ENCODE peak calls at places on chromosomes 12 and 14, in six cellular contexts. P is keratinocyte; L is mammary epithelial cell; T is foreskin keratinocyte; F is effector memory CD4-positive, alpha-beta T cell; Y is heart left ventricle. R is an unnamed sample.

GRCh38 chr14:100882991-100883788 is 20.3 kb downstream of the RTL1 start:
- DNase-seq in L (no peak), F (no peak), T (no peak), Y (peak; percentile 59), P (no peak), R (no peak)

GRCh38 chr12:51914034-51914923 is 7.0 kb downstream of the ACVRL1 start:
- DNase-seq in F (no peak), P (no peak), T (no peak), Y (no peak), L (no peak), R (no peak)

GRCh38 chr12:48980953-48981756 is 3.0 kb downstream of the WNT1 start:
- DNase-seq in T (no peak), F (peak; percentile 47), Y (no peak), L (no peak), P (no peak), R (no peak)

GRCh38 chr14:88559852-88560251 is 3.0 kb upstream of the ZC3H14 start:
- DNase-seq in T (no peak), F (no peak), Y (no peak), P (no peak), L (no peak), R (no peak)

GRCh38 chr12:90938451-90938850 is 16.5 kb downstream of the CCER1 start:
- DNase-seq in F (no peak), L (peak; percentile 34), Y (no peak), T (peak; percentile 59), P (no peak), R (peak; percentile 27)

GRCh38 chr14:90624732-90625444 is 191.3 kb downstream of the TTC7B start:
- DNase-seq in L (no peak), P (no peak), Y (no peak), T (peak; percentile 23), F (no peak), R (no peak)

GRCh38 chr14:91744068-91744480 is 12.2 kb upstream of the CATSPERB start:
- DNase-seq in P (no peak), T (peak; percentile 8), Y (no peak), L (no peak), F (no peak), R (peak; percentile 78)

GRCh38 chr12:130966443-130967030 is 12.8 kb downstream of the ADGRD1 start:
- DNase-seq in Y (no peak), F (no peak), T (no peak), L (no peak), P (no peak), R (no peak)

GRCh38 chr12:13254311-13254710 is 57.8 kb downstream of the EMP1 start:
- DNase-seq in P (no peak), T (no peak), Y (no peak), L (no peak), F (no peak), R (no peak)
- H3K27ac ChIP-seq in P (no peak overlapping the region), T (no peak overlapping the region), Y (no peak overlapping the region), L (no peak overlapping the region), F (no peak overlapping the region), R (no peak overlapping the region)

GRCh38 chr12:75786071-75786470 is 245.5 kb downstream of the PHLDA1 start:
- DNase-seq in T (no peak), F (no peak), Y (no peak), L (no peak), P (no peak), R (no peak)
- H3K27ac ChIP-seq in T (no peak overlapping the region), F (no peak overlapping the region), Y (no peak overlapping the region), L (no peak overlapping the region), P (no peak overlapping the region), R (peak overlapping the region; percentile 97)

GRCh38 chr12:53617700-53618099 is 8.5 kb downstream of the ATF7 start:
- DNase-seq in F (no peak), P (no peak), T (no peak), Y (no peak), L (no peak), R (no peak)
- H3K27ac ChIP-seq in F (no peak overlapping the region), P (no peak overlapping the region), T (peak overlapping the region; percentile 35), Y (peak overlapping the region; percentile 57), L (no peak overlapping the region), R (no peak overlapping the region)

DNA sequence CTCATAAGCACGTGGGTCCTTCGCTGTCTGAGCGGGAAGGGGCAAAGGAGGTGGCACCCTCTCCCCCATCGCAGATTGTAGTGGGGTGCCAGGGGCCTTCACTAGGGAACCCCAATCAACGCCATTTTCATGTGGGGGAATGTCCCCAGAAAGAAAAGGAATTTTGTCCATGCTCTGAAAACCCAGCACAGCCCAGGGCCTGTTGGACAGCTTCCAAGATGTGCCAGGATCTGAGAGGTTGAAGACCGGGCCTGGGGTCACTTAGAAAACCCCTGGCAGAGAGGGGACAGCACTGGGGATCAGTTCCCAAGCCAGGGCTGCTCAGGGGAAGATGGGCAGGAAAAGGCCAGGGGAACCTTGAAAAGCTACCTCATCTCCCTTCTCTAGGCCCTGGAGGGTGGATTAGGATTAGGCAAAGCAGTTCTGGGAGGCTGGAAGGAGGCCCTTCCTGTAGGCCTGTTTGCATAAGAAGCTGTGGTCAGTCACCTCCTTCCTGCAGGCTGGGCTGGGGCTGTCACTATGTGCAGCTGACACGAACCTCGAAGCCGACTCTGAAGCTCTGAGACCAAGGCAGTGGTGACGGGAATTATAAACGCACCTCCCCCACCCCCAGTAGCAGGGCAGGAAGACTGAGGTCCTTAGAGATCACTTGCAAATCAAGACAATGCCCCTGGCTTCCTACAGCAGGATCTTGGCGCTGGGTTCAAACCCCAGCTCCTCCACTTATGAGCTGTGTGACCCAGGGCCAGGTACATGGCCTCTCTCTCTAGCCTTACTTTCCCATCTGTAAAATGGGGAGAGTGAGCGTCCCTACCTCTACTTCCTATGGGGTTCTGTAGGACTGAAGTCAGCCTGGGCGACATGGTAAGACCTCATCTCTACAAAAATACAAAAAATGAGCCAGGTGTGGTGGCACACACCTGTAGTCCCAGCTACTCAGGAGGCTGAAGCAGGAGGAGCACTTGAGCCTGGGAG is 29.0 kb downstream of the TESC start:
- DNase-seq in P (no peak), Y (peak; percentile 66), T (no peak), L (no peak), F (no peak), R (no peak)
- H3K27ac ChIP-seq in P (no peak overlapping the region), Y (peak overlapping the region; percentile 65), T (no peak overlapping the region), L (no peak overlapping the region), F (no peak overlapping the region), R (no peak overlapping the region)